ENCODE peak calls at places on chromosome 2, in four cellular contexts. G, H, E and D are unnamed samples. For H3K36me3, the result is how much of the 10 kb centered on the place peaks cover.

GRCh38 chr2:96953611-96954489 is 32.5 kb downstream of the FAM178B start:
- DNase-seq in G (no peak), H (no peak), E (no peak), D (no peak)

GRCh38 chr2:5145801-5146200 is 546.4 kb upstream of the SOX11 start:
- DNase-seq in G (no peak), H (no peak), E (no peak), D (no peak)

GRCh38 chr2:205193829-205194228 is 488.5 kb upstream of the NRP2 start:
- DNase-seq in G (no peak), H (no peak), E (no peak), D (no peak)

GRCh38 chr2:10792001-10792400 is 20.6 kb downstream of the PDIA6 start:
- DNase-seq in G (peak), H (no peak), E (no peak), D (no peak)

GRCh38 chr2:94874277-94874997 is 3.2 kb downstream of the TEKT4 start:
- DNase-seq in G (peak), H (peak), E (no peak), D (peak)

GRCh38 chr2:69577467-69578200 is 65.9 kb downstream of the AAK1 start:
- DNase-seq in G (no peak), H (no peak), E (no peak), D (no peak)

GRCh38 chr2:206981739-206982336 is 42.5 kb downstream of the CPO start:
- DNase-seq in G (peak), H (peak), E (peak), D (peak)

GRCh38 chr2:205680067-205680466 is 2.2 kb upstream of the NRP2 start:
- DNase-seq in G (peak), H (no peak), E (peak), D (peak)

GRCh38 chr2:145744541-145745386 is 1224.8 kb upstream of the ZEB2 start:
- DNase-seq in G (no peak), H (no peak), E (no peak), D (no peak)

GRCh38 chr2:78245394-78246140 is 723.4 kb upstream of the LRRTM4 start:
- DNase-seq in G (peak), H (no peak), E (no peak), D (no peak)

GRCh38 chr2:86323273-86323672 is 14.2 kb downstream of the REEP1 start:
- DNase-seq in G (no peak), H (no peak), E (no peak), D (no peak)

GRCh38 chr2:172806426-172807008 is 70.9 kb downstream of the RAPGEF4 start:
- DNase-seq in G (peak), H (no peak), E (no peak), D (no peak)

GRCh38 chr2:27085670-27086089 is 892 bp upstream of the KHK start:
- DNase-seq in G (peak), H (no peak), E (peak), D (peak)

GRCh38 chr2:106096446-106097369 is 97.4 kb downstream of the UXS1 start:
- DNase-seq in G (no peak), H (no peak), E (no peak), D (no peak)

GRCh38 chr2:106097370-106098000 is 96.6 kb downstream of the UXS1 start:
- DNase-seq in G (no peak), H (no peak), E (no peak), D (no peak)

GRCh38 chr2:106099691-106100090 is 94.4 kb downstream of the UXS1 start:
- DNase-seq in G (no peak), H (no peak), E (no peak), D (no peak)

GRCh38 chr2:106098664-106099063 is 95.4 kb downstream of the UXS1 start:
- DNase-seq in G (no peak), H (no peak), E (no peak), D (no peak)

DNA sequence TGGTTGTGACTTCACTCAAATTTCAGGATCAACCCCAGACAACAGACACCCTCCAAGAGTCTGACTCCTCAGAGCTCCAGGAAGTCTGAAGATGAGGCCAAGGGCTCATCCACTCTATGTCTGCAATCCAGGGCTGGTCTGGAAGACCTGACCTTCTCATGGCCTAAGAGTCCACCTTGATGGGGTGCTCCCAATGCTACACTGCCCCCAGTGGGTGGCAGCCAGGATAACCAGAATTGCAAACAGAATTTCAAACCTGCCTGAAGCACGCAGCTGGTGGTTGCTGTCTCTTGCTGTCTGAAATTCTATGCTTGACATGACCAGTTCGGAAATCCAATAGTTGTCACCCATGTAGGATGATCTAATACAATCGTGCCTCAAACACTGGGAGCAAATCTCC is 96.0 kb downstream of the UXS1 start:
- DNase-seq in G (no peak), H (no peak), E (no peak), D (no peak)
- H3K36me3 ChIP-seq in G (under half), H (under half), E (under half), D (under half)

DNA sequence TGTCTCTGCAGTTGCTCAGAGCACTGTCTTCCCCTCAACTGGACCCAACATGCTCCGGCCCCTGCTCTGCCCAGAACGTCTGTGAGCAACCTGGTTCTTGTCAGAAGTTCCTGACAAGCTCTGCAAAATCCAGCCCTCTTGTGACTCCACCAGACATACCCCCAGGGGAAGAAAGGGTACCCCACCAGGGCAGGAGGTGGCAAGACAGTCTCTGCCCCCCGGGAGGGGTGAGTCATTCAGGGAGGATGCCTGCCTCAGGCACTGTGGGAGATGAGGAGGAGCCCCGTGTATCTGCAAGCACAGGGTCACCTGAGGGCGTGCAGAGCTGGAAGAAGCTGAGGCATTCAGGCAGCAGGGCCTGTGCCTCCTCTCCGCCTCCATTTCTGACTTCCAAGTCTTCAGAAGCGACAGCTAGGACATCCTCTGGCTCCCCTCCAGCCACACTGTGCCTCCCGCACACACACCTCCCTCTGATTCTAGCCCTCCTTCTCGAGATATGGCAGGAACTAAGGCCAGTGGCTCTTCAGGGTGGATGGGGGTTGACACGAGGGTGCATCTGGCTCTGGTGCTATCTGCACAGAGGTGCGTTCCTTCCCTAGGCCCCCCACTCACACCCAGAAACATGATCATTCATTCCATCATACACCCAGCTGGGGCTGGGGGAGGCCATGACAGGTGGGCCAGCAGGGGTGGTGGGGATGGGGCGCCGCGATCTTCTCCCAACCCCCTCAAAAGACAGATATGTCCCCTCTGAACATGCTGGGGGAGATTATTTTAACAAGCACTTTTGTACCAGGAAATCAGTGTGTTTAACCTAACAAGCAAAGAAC is 222.2 kb downstream of the CYP26B1 start:
- DNase-seq in G (no peak), H (no peak), E (no peak), D (no peak)
- H3K4me3 ChIP-seq in G (no peak), H (no peak), E (no peak), D (no peak)

DNA sequence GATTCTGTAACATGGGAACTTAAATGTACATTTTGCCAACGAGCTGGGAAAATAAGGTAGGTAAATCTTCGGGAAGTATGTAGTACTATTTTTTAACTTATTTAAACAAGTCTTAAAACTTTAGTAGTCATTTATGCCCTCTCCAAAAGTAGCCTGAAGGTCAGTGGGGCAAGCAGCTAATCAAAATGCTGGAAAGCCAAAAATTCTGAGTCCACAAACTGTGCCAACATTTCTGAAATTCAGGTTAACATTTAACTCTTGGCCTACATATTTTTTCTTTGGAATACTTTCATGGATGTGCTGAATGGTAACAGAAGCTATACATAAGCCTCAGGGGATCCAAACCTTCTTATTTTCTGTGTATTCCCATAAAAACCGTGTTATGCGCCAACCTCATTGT is 26.3 kb downstream of the WDR75 start:
- DNase-seq in G (no peak), H (no peak), E (no peak), D (no peak)
- H3K36me3 ChIP-seq in G (under half), H (half or more), E (half or more), D (under half)

DNA sequence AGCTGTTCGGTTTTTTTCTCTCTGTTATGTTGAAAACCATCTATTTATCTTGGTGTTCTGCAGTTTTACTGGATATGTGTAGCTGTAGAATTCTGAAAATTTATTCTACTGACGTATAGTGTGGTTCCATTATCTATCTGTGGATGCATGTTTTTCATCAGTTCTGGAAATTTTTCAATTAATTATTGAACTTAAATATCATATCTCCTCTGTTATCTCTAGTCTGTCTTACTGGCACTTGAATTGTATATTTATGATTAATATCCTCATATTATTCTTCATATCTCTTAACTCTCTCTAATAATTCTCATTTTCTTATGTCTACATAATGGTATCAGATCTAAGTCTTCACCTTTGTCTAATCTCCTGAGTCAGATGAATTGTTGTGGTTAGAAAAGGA is 501.7 kb downstream of the STK39 start:
- DNase-seq in G (no peak), H (no peak), E (no peak), D (no peak)
- H3K4me3 ChIP-seq in G (no peak), H (no peak), E (no peak), D (no peak)

DNA sequence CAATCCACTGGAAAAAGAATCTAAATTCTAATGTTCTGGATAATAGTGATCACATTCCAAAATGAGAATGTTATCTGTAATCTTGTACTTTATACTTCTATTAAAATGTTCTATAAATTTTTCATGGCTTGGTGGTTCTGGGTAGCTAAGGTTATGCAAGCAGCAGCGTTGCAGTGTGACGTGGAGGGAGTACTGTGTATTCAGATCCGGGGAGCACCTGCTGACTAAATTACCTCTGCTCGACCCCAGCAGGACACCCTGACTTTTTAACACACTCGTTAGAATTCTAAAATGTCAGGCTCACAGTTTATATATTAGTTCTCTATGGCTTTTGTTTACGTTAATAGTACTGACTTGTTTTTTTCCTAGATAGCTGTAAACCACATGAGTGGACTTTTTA is 13.0 kb downstream of the ATIC start:
- DNase-seq in G (no peak), H (no peak), E (no peak), D (no peak)
- H3K36me3 ChIP-seq in G (under half), H (under half), E (half or more), D (under half)

GRCh38 chr2:71502941-71503738 is 49.8 kb downstream of the DYSF start:
- DNase-seq in G (no peak), H (no peak), E (no peak), D (no peak)
- H3K4me3 ChIP-seq in G (no peak), H (no peak), E (no peak), D (no peak)

DNA sequence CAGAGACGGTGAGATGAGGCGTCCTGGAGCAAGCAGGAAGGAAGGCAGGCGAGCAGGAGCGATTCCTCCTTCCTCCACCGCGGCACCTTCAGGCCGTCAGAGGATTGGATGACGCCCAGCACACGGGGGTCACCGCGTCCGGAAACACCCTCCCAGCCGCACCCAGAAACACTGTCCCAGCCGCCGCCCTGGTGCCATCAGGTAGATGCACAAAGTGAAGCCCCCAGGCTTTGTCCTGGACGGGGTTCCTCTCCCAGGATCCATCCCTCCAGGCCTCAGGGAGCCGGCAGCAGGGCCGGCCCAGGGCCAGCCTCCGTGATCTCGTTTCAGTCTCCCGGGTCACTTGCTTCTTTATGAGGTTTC is 31.5 kb downstream of the RTP5 start:
- DNase-seq in G (no peak), H (no peak), E (peak), D (no peak)
- H3K36me3 ChIP-seq in G (under half), H (under half), E (under half), D (under half)